ENCODE peak calls at places on chromosome 20, in four cellular contexts. G is IMR-90, W is SK-N-SH, Q is K562. O is an unnamed sample.

GRCh38 chr20:33793011-33793931 is 17.9 kb upstream of the CHMP4B start:
- DNase-seq in W (no peak), Q (no peak), G (peak; percentile 24), O (no peak)

GRCh38 chr20:621115-621756 is 11.1 kb upstream of the TCF15 start:
- DNase-seq in W (no peak), Q (no peak), G (peak; percentile 4), O (no peak)

GRCh38 chr20:31595654-31596411 is 9.3 kb upstream of the ID1 start:
- DNase-seq in G (peak; percentile 86), W (peak; percentile 90), Q (no peak), O (peak; percentile 95)

GRCh38 chr20:53878262-53879047 is 191.9 kb downstream of the BCAS1 start:
- DNase-seq in W (no peak), Q (no peak), G (no peak), O (no peak)

GRCh38 chr20:6709865-6710595 is 57.5 kb upstream of the BMP2 start:
- DNase-seq in Q (no peak), W (no peak), G (peak; percentile 54), O (no peak)

GRCh38 chr20:36819662-36820061 is 46.1 kb upstream of the DSN1 start:
- DNase-seq in W (no peak), Q (no peak), G (no peak), O (no peak)

GRCh38 chr20:58713801-58714339 is 21.3 kb downstream of the NPEPL1 start:
- DNase-seq in G (no peak), Q (no peak), W (peak; percentile 23), O (no peak)

GRCh38 chr20:22411568-22412450 is 172.6 kb downstream of the FOXA2 start:
- DNase-seq in G (no peak), Q (peak; percentile 69), W (no peak), O (peak; percentile 99)

GRCh38 chr20:43911066-43911465 is 3.6 kb upstream of the TOX2 start:
- DNase-seq in Q (no peak), W (no peak), G (peak; percentile 82), O (peak; percentile 37)

GRCh38 chr20:33489495-33490022 is 337 bp upstream of the CBFA2T2 start:
- DNase-seq in G (peak; percentile 95), W (peak; percentile 99), Q (peak; percentile 99), O (peak; percentile 94)

GRCh38 chr20:45484676-45485075 is 15.1 kb downstream of the WFDC2 start:
- DNase-seq in G (no peak), Q (no peak), W (no peak), O (no peak)

GRCh38 chr20:44633872-44634600 is 17.5 kb downstream of the ADA start:
- DNase-seq in G (no peak), W (no peak), Q (no peak), O (no peak)

GRCh38 chr20:57809661-57810172 is 99.9 kb upstream of the PMEPA1 start:
- DNase-seq in W (peak; percentile 80), Q (no peak), G (no peak), O (no peak)

GRCh38 chr20:57087102-57087501 is 179.3 kb downstream of the BMP7 start:
- DNase-seq in G (no peak), W (no peak), Q (peak; percentile 16), O (no peak)

GRCh38 chr20:29876911-29877285 is 1380.6 kb upstream of the DEFB115 start:
- DNase-seq in W (peak; percentile 25), Q (no peak), G (no peak), O (no peak)

GRCh38 chr20:53606364-53606985 is 12.8 kb upstream of the ZNF217 start:
- DNase-seq in Q (peak; percentile 8), G (peak; percentile 82), W (no peak), O (no peak)

GRCh38 chr20:6519556-6519955 is 247.9 kb upstream of the BMP2 start:
- DNase-seq in G (peak; percentile 91), W (no peak), Q (no peak), O (no peak)

GRCh38 chr20:48196486-48196885 is 411.2 kb upstream of the SULF2 start:
- DNase-seq in W (no peak), Q (no peak), G (no peak), O (no peak)

GRCh38 chr20:2800590-2801458 is at the start of gene CPXM1:
- DNase-seq in Q (peak; percentile 55), G (no peak), W (peak; percentile 98), O (no peak)

GRCh38 chr20:32535953-32536823 is 48.9 kb downstream of the NOL4L start:
- DNase-seq in G (peak; percentile 6), Q (peak; percentile 96), W (peak; percentile 96), O (peak; percentile 44)

GRCh38 chr20:47220161-47220582 is 136.3 kb downstream of the ZMYND8 start:
- DNase-seq in G (no peak), W (peak; percentile 61), Q (peak; percentile 51), O (peak; percentile 49)

DNA sequence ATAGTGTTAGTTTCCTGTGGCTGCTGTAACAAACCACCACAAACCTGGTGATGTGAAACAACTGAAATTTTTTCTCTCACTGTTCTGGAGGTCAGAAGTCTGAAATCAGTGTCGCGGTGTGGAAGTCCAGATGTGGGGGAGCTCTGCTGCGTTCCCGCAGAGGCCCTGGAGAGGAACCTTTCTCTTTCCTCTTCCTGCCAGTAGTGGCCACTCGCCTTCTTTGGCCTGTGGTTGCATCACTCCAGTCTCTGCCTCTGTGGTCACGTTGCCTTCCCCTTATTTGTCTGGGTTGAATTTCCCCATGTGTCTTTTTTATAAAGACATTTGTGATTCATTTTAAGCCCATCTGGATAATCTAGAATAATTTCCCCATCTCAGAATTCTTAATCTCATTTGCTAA is 295.5 kb upstream of the FLRT3 start:
- DNase-seq in W (no peak), Q (no peak), G (no peak), O (no peak)
- TF ChIP-seq USF2 in W (no peak), Q (no peak), G (no peak), O (no peak)

DNA sequence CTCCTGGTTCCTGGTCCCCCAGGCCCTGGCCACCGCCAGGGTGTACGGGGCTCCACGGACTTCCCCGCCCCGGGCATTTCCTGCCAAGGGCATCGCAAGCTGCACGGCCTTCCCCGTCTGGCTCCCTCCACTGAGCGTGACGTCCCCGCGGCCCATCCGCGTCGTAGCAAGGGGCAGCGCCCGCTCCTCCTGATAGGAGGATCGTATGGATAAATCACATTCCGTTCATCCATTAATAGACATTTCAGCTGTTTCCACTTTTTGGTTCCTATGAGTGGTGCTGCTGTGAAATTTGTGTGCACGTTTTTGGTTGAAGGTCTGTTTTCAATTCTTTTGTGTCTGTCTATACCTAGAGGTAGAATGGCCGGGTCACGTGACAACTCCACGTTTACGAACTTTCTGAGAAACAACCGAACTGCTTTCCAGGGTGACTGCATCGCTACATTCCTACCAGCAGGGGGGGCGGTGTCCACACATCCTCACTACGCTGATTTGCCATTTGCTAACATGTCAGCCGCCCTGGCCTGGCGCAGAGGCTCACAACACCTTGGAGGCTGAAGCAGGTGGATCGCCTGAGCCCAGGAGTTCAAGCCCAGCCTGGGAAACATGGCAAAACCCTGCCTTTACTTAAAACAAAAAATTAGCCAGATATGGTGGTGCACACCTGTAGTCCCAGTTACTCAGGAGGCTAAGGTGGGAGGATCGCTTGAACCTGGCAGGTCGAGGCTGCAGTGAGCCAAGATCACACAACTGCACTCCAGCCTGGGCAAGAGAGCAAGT is 37.7 kb downstream of the KCNQ2 start:
- DNase-seq in W (peak; percentile 89), Q (peak; percentile 83), G (peak; percentile 18), O (peak; percentile 89)
- TF ChIP-seq RCOR1 in W (no peak), Q (no peak), G (no peak), O (no peak)

DNA sequence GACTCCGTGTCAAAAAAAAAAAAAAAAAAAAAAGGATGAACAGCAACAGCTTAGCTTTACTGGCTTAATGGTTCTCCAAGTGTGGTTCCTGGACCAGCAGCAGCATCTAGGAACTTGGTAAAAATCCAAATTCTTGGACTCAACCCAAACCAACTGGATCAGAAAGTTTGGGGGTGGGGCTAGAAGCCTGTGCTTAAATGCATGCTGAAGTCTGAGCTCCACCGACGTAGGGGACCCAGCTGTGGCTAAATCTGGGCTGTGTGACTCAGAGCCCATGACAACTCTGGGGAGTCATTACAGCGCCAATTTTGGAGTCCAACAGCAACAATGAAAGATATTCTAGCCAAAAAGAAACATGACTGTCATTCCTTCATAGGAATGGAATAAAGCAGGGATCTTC is 13.6 kb upstream of the CHD6 start:
- DNase-seq in W (no peak), G (peak; percentile 35), Q (no peak), O (no peak)
- TF ChIP-seq USF2 in W (no peak), G (no peak), Q (no peak), O (no peak)

GRCh38 chr20:25058797-25059486 is 1.0 kb upstream of the ACSS1 start:
- DNase-seq in Q (no peak), G (peak; percentile 3), W (peak; percentile 49), O (peak; percentile 47)
- TF ChIP-seq RCOR1 in Q (no peak), G (no peak), W (no peak), O (no peak)

GRCh38 chr20:50799890-50800550 is 5.2 kb downstream of the BCAS4 start:
- DNase-seq in G (no peak), W (no peak), Q (no peak), O (no peak)
- TF ChIP-seq USF2 in G (no peak), W (no peak), Q (no peak), O (no peak)

GRCh38 chr20:51402201-51402600 is 140.3 kb downstream of the NFATC2 start:
- DNase-seq in Q (no peak), W (no peak), G (peak; percentile 71), O (no peak)

GRCh38 chr20:51398552-51398951 is 144.0 kb downstream of the NFATC2 start:
- DNase-seq in W (no peak), Q (no peak), G (no peak), O (no peak)

GRCh38 chr20:51398083-51398482 is 144.4 kb downstream of the NFATC2 start:
- DNase-seq in W (no peak), G (no peak), Q (no peak), O (no peak)

GRCh38 chr20:51399138-51399890 is 143.2 kb downstream of the NFATC2 start:
- DNase-seq in G (no peak), W (no peak), Q (no peak), O (no peak)

DNA sequence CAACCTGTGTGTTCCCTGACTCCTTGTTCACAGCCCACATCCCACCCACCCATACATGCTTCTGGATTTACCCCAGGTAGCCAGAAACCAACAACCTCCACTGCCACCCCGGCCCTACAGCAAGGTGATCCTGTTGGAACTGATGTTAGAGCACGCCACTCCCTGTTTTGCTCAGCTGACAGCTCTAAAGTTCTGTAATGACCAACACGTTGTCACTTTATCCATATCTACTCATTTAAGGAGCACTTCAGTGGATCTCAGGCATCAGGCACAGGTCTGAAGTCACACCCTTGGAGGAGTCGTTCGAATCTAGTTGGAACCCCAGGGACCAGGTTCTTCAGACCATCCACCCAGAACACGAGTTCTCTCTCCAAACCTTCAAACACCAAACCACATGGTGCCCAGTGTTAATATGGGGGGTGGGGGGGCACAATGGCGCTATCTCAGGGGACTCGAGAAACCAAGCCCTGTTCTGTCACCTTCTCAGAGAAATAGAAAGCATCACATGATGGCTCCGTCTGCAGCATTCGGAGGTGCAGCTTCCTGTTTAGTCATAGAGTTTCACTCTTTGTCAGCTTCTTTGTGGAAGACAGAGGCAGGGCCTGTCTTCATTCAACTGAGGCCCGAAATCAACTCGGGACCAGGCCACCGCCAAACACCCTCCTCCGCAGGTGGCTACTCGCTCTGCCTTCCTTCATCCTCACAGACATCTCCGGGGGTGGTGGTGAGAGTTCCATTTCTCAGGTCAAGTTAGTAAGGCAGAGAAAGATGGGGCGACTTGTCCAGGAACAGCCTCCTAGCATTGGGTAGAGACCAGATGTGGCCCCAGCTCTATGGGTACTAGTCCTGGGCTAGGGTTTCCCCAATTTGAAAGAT is 142.2 kb downstream of the NFATC2 start:
- DNase-seq in Q (no peak), G (no peak), W (no peak), O (no peak)
- TF ChIP-seq RCOR1 in Q (no peak), G (no peak), W (no peak), O (no peak)

O was measured in A549.